ENCODE peak calls at places on chromosomes 13 and 19, in four cellular contexts. C is GM12878, V is gastrocnemius medialis, K is uterus. A is an unnamed sample.

GRCh38 chr19:30564551-30565011 is 192.4 kb downstream of the ZNF536 start:
- DNase-seq in C (no peak), V (no peak), K (no peak), A (no peak)

GRCh38 chr13:28574617-28575142 is 79.8 kb upstream of the FLT1 start:
- DNase-seq in C (peak), V (no peak), K (no peak), A (peak)

GRCh38 chr19:17406039-17406886 is 833 bp upstream of the BST2 start:
- DNase-seq in C (no peak), V (no peak), K (no peak), A (peak)

GRCh38 chr13:71751074-71751473 is 115.9 kb downstream of the DACH1 start:
- DNase-seq in C (no peak), V (no peak), K (no peak), A (no peak)

GRCh38 chr19:18029617-18030338 is 21.8 kb downstream of the ARRDC2 start:
- DNase-seq in C (no peak), V (peak), K (no peak), A (no peak)

GRCh38 chr13:42065414-42065813 is 17.0 kb downstream of the DGKH start:
- DNase-seq in C (no peak), V (no peak), K (no peak), A (no peak)

GRCh38 chr13:99859178-99860177 is 112.1 kb downstream of the ZIC5 start:
- DNase-seq in C (peak), V (no peak), K (no peak), A (no peak)

GRCh38 chr13:73286177-73286576 is 227.4 kb downstream of the KLF5 start:
- DNase-seq in C (no peak), V (no peak), K (no peak), A (no peak)

GRCh38 chr13:43016226-43016625 is 7.2 kb upstream of the DNAJC15 start:
- DNase-seq in C (no peak), V (no peak), K (no peak), A (no peak)

GRCh38 chr13:51590966-51591627 is 6.8 kb downstream of the WDFY2 start:
- DNase-seq in C (no peak), V (peak), K (peak), A (peak)

GRCh38 chr19:41265376-41266153 is 1.4 kb downstream of the HNRNPUL1 start:
- DNase-seq in C (no peak), V (no peak), K (no peak), A (peak)

DNA sequence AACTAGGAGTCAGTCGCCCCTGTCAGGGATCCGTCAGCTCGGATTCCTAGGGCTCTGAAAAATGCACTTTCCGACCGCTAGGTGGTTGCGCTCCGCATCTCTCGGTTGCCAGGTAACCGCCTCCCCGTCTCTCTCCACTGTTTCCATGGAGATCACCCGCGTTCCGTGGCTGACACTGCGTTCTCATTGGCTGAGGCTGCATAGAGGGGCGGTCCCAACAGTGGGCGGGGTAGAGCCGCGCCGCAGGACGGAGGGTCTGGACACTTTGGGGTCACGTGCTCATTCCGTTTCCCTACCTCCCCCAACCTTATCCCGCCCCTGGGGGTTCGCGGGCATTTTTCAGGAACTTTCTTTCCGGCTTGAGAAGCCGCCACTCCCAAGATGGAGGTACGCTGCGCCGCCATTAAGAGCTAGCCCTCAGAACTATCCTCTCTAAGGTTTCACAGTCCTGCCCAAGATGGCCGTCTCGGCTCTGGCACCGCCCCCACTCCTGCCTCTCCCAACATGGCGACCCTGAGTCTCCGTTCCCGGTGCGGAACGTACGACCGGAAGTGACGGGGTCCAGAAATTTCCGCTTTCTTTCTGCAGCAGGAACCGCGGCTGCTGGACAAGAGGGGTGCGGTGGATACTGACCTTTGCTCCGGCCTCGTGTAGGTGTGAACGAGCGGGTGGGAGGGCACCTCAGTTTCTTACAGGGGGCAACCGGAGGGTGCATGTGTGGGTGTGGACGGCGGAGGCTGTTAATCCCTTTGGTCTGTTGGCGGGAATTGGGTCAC is at the start of the genes ODAD3 and PRKCSH:
- DNase-seq in C (peak), V (peak), K (peak), A (peak)
- TF ChIP-seq POLR2A in C (peak), V (peak), K (peak), A (peak)

GRCh38 chr13:38372818-38373217 is 23.2 kb downstream of the UFM1 start:
- DNase-seq in C (no peak), V (no peak), K (no peak), A (no peak)
- H3K4me3 ChIP-seq in C (no peak), V (no peak), K (no peak), A (no peak)

DNA sequence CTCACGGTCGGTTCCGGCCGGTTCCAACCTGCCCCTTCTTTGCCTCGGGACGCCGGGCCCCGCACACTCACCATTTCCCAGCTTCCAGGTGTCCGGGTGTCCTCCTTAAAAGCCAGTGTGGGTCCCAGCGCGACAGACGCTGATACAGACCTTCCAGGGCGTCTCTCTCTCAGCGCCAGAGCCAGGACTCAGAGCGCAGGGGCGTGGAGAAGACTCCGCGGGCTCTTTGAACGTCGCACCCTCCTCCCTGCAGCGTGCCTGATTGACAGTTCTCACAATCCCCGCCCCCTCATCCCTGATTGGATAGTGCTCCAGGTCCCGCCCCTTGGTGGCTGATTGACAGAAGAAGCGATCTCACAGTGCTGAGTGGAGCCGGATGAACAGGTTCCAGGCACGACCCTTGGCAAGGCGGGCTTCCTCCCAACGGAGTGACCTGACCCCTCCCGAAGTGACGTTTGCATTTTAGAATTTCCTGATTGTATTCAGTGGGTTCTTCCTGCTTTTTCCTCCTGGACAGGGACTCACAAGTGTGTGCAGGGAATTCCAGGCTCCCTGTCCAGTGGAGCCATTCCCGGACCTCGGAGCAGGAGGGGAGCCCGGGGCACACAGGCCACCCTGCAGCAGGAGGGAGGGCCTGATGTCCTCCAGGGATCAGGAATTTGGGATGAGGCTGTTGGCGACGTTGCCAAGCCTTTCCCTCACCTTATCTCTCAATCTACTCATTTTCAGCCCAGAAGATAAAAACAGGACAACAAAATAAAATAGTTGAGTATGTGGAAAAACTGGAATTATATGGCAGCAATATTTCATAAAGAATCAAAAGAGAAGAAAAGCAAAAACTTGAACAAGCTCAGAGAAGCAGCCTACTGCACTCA is at the start of gene ZNF823:
- DNase-seq in C (peak), V (peak), K (peak), A (peak)
- TF ChIP-seq POLR2A in C (peak), V (peak), K (peak), A (peak)

GRCh38 chr19:52993342-52994178 is 20.2 kb upstream of the ERVV-1 start:
- DNase-seq in C (no peak), V (peak), K (peak), A (peak)
- H3K4me3 ChIP-seq in C (no peak), V (peak), K (peak), A (peak)

DNA sequence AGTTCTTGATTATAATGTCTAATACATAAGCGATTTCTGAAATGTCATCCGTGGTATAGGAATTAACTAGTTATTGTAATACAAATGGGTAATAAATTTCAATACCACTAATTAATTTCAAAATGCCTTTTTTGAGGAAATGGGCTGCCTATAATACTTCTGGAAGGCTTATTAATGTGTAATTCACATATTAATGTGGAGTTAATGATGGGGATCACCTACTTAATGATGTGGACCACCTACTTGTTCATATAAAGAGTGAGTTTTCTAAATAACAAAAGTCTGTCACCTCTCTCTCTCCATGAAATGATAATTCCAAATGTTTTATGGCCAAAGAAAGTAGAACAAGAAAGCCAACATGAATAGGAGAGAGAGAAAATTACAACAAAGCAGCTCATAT is 913.8 kb upstream of the GPC6 start:
- DNase-seq in C (no peak), V (no peak), K (no peak), A (no peak)
- TF ChIP-seq POLR2A in C (no peak), V (no peak), K (no peak), A (no peak)

GRCh38 chr19:47019431-47020041 is at the start of gene NPAS1:
- DNase-seq in C (no peak), V (no peak), K (no peak), A (peak)
- H3K4me3 ChIP-seq in C (no peak), V (no peak), K (no peak), A (peak)

DNA sequence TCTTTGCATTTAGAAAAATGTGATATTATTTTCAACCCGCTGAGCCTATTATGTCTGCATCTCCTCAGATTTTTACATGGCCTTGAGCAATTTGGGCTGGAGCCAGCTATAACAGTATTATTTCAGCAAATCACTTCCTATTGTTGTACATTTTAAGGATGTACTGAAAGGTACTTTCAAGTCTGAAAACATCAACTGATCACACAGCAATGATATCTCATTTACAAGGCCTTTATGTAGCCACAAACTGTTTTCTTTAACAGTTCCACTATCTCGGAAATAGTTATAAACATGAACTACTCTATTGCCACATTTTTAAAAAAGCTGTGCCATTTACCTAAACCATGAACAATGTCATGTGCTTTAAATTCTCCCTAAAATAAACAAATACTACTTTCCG is 560.2 kb downstream of the GPC6 start:
- DNase-seq in C (no peak), V (no peak), K (no peak), A (no peak)
- TF ChIP-seq POLR2A in C (no peak), V (no peak), K (no peak), A (no peak)

GRCh38 chr13:44577236-44578063 is 1.3 kb upstream of the TSC22D1 start:
- DNase-seq in C (peak), V (peak), K (peak), A (peak)
- H3K4me3 ChIP-seq in C (peak), V (peak), K (peak), A (peak)

A was measured in NB4.